ENCODE peak calls at places on chromosome 12, in six cellular contexts. One of them, this sample, is unnamed.

GRCh38 chr12:14157129-14157747 is 175.8 kb upstream of the GRIN2B start:
- DNase-seq in adrenal gland: no peak
- DNase-seq in nephron progenitor cell: no peak
- DNase-seq in ovary: no peak
- DNase-seq in tibial artery: no peak
- DNase-seq in astrocyte: no peak
- DNase-seq in this sample: no peak

GRCh38 chr12:52022841-52023181 is 16.1 kb downstream of the TAMALIN start:
- DNase-seq in adrenal gland: no peak
- DNase-seq in nephron progenitor cell: peak; percentile 38
- DNase-seq in ovary: peak; percentile 34
- DNase-seq in tibial artery: no peak
- DNase-seq in astrocyte: no peak
- DNase-seq in this sample: no peak

GRCh38 chr12:53324113-53324778 is 2.8 kb upstream of the AAAS start:
- DNase-seq in adrenal gland: no peak
- DNase-seq in nephron progenitor cell: peak; percentile 44
- DNase-seq in ovary: peak; percentile 28
- DNase-seq in tibial artery: no peak
- DNase-seq in astrocyte: no peak
- DNase-seq in this sample: no peak

GRCh38 chr12:14843425-14843887 is at the start of gene ART4:
- DNase-seq in adrenal gland: no peak
- DNase-seq in nephron progenitor cell: no peak
- DNase-seq in ovary: no peak
- DNase-seq in tibial artery: no peak
- DNase-seq in astrocyte: no peak
- DNase-seq in this sample: no peak

GRCh38 chr12:41466762-41467270 is 278.7 kb downstream of the PDZRN4 start:
- DNase-seq in adrenal gland: no peak
- DNase-seq in nephron progenitor cell: peak; percentile 5
- DNase-seq in ovary: no peak
- DNase-seq in tibial artery: no peak
- DNase-seq in astrocyte: peak; percentile 2
- DNase-seq in this sample: no peak

GRCh38 chr12:9636807-9637206 is 29.1 kb upstream of the KLRB1 start:
- DNase-seq in adrenal gland: no peak
- DNase-seq in nephron progenitor cell: no peak
- DNase-seq in ovary: no peak
- DNase-seq in tibial artery: no peak
- DNase-seq in astrocyte: no peak
- DNase-seq in this sample: no peak

GRCh38 chr12:59891180-59891579 is 295.4 kb downstream of the SLC16A7 start:
- DNase-seq in adrenal gland: no peak
- DNase-seq in nephron progenitor cell: no peak
- DNase-seq in ovary: no peak
- DNase-seq in tibial artery: no peak
- DNase-seq in astrocyte: no peak
- DNase-seq in this sample: no peak

GRCh38 chr12:110622582-110622981 is 8.7 kb downstream of the TCTN1 start:
- DNase-seq in adrenal gland: no peak
- DNase-seq in nephron progenitor cell: peak; percentile 10
- DNase-seq in ovary: no peak
- DNase-seq in tibial artery: no peak
- DNase-seq in astrocyte: no peak
- DNase-seq in this sample: no peak

GRCh38 chr12:132189378-132190011 is 45.2 kb downstream of the NOC4L start:
- DNase-seq in adrenal gland: peak; percentile 93
- DNase-seq in nephron progenitor cell: peak; percentile 87
- DNase-seq in ovary: peak; percentile 81
- DNase-seq in tibial artery: peak; percentile 94
- DNase-seq in astrocyte: peak; percentile 73
- DNase-seq in this sample: peak; percentile 89

GRCh38 chr12:78192979-78193378 is 362.3 kb downstream of the NAV3 start:
- DNase-seq in adrenal gland: no peak
- DNase-seq in nephron progenitor cell: no peak
- DNase-seq in ovary: no peak
- DNase-seq in tibial artery: no peak
- DNase-seq in astrocyte: peak; percentile 74
- DNase-seq in this sample: no peak

GRCh38 chr12:99054601-99055128 is 409.6 kb downstream of the APAF1 start:
- DNase-seq in adrenal gland: no peak
- DNase-seq in nephron progenitor cell: no peak
- DNase-seq in ovary: no peak
- DNase-seq in tibial artery: no peak
- DNase-seq in astrocyte: no peak
- DNase-seq in this sample: no peak

DNA sequence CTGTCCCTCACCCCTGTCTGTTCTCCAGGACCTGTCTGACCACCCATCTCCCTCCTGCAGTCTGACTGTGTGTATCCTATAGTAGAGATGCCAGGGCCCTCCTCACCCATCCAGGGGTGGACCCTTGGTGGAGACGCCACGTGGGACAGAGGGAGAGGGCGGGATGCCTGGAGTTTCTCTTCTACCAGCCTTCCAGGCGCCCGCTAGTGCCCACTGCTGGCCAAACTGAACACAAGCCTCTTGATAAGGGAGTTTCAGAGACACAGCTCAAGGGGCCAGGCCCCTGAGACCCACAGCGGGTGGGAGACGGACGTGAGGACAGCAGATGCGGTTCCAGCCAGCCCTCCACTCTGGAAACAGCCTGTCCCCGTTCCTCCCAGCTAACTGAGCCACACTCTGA is 147.3 kb downstream of the RBM19 start:
- DNase-seq in adrenal gland: no peak
- DNase-seq in nephron progenitor cell: peak; percentile 65
- DNase-seq in ovary: no peak
- DNase-seq in tibial artery: no peak
- DNase-seq in astrocyte: no peak
- DNase-seq in this sample: no peak
- TF ChIP-seq CTCF in adrenal gland: no peak
- TF ChIP-seq CTCF in nephron progenitor cell: peak; percentile 64
- TF ChIP-seq CTCF in ovary: no peak
- TF ChIP-seq CTCF in tibial artery: no peak
- TF ChIP-seq CTCF in astrocyte: no peak
- TF ChIP-seq CTCF in this sample: peak; percentile 77

DNA sequence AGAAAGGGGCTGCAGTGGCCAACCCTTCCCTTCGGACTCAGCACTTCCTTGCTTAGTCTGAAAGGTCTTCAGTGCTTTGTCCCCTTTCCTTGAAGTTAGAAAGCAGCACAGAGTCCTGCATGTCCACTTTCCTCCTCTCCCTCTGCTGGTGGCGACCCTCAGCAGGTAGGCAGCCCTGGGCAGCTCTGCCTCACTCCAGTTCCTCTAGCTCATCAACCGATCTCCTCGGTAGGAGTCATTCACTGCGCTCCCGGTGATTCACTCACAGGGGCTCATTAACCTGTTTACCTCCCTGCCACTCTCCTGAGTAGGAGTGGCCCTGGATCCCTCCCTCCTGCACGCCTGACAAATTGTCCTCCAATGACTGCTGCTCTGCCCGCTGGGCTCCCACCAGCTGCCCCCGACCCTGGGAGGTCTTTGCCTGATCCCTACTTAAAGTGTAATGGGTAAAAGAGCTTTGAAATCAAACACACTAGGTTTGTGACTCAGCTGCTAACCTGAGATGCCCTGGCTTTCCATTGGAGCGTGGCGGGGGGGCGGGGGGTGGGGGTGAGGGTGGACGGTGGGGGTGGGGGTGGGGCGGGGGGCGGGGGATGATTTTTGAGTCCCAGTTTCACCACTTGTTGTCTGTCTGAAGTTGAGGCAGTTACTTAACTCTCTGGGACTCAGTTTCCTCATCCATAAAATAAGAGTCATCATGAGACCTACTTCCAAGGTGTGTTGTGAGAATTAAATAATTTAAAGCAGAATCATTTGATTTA is 4.2 kb downstream of the SCNN1A start:
- DNase-seq in adrenal gland: peak; percentile 78
- DNase-seq in nephron progenitor cell: peak; percentile 73
- DNase-seq in ovary: no peak
- DNase-seq in tibial artery: no peak
- DNase-seq in astrocyte: peak; percentile 76
- DNase-seq in this sample: peak; percentile 81
- TF ChIP-seq CTCF in adrenal gland: no peak
- TF ChIP-seq CTCF in nephron progenitor cell: no peak
- TF ChIP-seq CTCF in ovary: no peak
- TF ChIP-seq CTCF in tibial artery: no peak
- TF ChIP-seq CTCF in astrocyte: peak; percentile 13
- TF ChIP-seq CTCF in this sample: peak; percentile 64

GRCh38 chr12:83954939-83955601 is 957.5 kb downstream of the SLC6A15 start:
- DNase-seq in adrenal gland: no peak
- DNase-seq in nephron progenitor cell: no peak
- DNase-seq in ovary: no peak
- DNase-seq in tibial artery: no peak
- DNase-seq in astrocyte: no peak
- DNase-seq in this sample: no peak
- TF ChIP-seq CTCF in adrenal gland: no peak
- TF ChIP-seq CTCF in nephron progenitor cell: no peak
- TF ChIP-seq CTCF in ovary: no peak
- TF ChIP-seq CTCF in tibial artery: no peak
- TF ChIP-seq CTCF in astrocyte: no peak
- TF ChIP-seq CTCF in this sample: peak; percentile 61

DNA sequence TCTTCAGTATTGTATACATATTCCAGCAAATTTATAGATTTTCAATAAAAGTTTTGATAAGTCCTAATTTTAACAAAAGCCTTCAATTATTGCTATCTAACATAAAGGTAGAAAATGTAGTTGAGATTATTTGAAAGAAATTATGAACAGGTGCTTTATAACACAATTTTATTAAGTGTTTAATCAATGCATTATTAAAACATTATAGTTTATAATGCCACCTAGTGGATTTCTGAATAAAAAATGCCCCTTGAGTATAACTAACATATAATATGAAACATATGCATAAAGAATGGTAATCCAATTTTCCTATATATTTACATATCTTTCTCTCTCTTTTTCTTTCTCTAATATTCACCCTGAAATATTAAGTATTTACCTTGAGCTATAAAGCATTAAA is 515.3 kb downstream of the SLC6A15 start:
- DNase-seq in adrenal gland: no peak
- DNase-seq in nephron progenitor cell: no peak
- DNase-seq in ovary: no peak
- DNase-seq in tibial artery: no peak
- DNase-seq in astrocyte: no peak
- DNase-seq in this sample: no peak
- TF ChIP-seq CTCF in adrenal gland: no peak
- TF ChIP-seq CTCF in nephron progenitor cell: no peak
- TF ChIP-seq CTCF in ovary: no peak
- TF ChIP-seq CTCF in tibial artery: no peak
- TF ChIP-seq CTCF in astrocyte: no peak
- TF ChIP-seq CTCF in this sample: peak; percentile 77

GRCh38 chr12:66032739-66033138 is 97.8 kb downstream of the LLPH start:
- DNase-seq in adrenal gland: no peak
- DNase-seq in nephron progenitor cell: no peak
- DNase-seq in ovary: no peak
- DNase-seq in tibial artery: no peak
- DNase-seq in astrocyte: no peak
- DNase-seq in this sample: no peak

GRCh38 chr12:66041651-66042363 is 88.7 kb downstream of the LLPH start:
- DNase-seq in adrenal gland: no peak
- DNase-seq in nephron progenitor cell: no peak
- DNase-seq in ovary: no peak
- DNase-seq in tibial artery: no peak
- DNase-seq in astrocyte: no peak
- DNase-seq in this sample: no peak

GRCh38 chr12:66035289-66035961 is 95.1 kb downstream of the LLPH start:
- DNase-seq in adrenal gland: no peak
- DNase-seq in nephron progenitor cell: no peak
- DNase-seq in ovary: no peak
- DNase-seq in tibial artery: no peak
- DNase-seq in astrocyte: peak; percentile 49
- DNase-seq in this sample: peak; percentile 66

GRCh38 chr12:66036317-66036716 is 94.2 kb downstream of the LLPH start:
- DNase-seq in adrenal gland: peak; percentile 87
- DNase-seq in nephron progenitor cell: no peak
- DNase-seq in ovary: no peak
- DNase-seq in tibial artery: peak; percentile 75
- DNase-seq in astrocyte: peak; percentile 98
- DNase-seq in this sample: peak; percentile 97
- TF ChIP-seq CTCF in adrenal gland: peak; percentile 33
- TF ChIP-seq CTCF in nephron progenitor cell: no peak
- TF ChIP-seq CTCF in ovary: no peak
- TF ChIP-seq CTCF in tibial artery: peak; percentile 36
- TF ChIP-seq CTCF in astrocyte: no peak
- TF ChIP-seq CTCF in this sample: no peak

GRCh38 chr12:112559784-112560183 is 141.0 kb downstream of the PTPN11 start:
- DNase-seq in adrenal gland: no peak
- DNase-seq in nephron progenitor cell: no peak
- DNase-seq in ovary: no peak
- DNase-seq in tibial artery: no peak
- DNase-seq in astrocyte: no peak
- DNase-seq in this sample: peak; percentile 13

GRCh38 chr12:112551681-112552080 is 132.9 kb downstream of the PTPN11 start:
- DNase-seq in adrenal gland: no peak
- DNase-seq in nephron progenitor cell: no peak
- DNase-seq in ovary: no peak
- DNase-seq in tibial artery: no peak
- DNase-seq in astrocyte: no peak
- DNase-seq in this sample: no peak

GRCh38 chr12:112557954-112558630 is 139.3 kb downstream of the PTPN11 start:
- DNase-seq in adrenal gland: no peak
- DNase-seq in nephron progenitor cell: no peak
- DNase-seq in ovary: no peak
- DNase-seq in tibial artery: no peak
- DNase-seq in astrocyte: no peak
- DNase-seq in this sample: no peak

DNA sequence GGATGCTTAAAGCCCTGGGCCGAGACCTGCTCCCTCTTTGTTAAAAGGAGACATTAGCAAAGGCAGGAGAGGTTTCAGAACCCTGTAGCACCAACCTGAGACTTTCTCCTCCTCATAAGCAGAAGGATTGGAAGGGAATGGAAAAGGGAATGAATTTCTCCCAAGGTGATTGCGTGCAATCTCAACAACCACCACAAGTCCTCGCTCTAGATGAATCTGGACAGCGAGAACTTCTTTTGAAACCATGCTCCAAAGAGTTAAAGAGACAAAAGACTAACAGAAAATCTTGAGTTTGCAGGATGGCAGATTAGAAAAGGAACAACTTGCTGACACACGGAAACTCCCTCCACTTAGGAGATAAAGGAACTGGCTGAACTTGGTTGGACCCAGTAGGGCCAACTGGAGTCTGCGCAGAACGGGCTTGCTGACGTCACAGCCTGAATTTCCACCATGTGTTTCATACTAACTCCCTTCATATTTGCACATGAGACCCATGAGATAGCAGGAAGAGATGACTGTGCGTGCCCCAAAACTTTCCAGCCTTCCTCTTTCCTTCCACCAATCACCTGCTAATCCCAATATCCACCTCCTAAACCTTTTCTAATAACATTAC is 137.0 kb downstream of the PTPN11 start:
- DNase-seq in adrenal gland: no peak
- DNase-seq in nephron progenitor cell: no peak
- DNase-seq in ovary: no peak
- DNase-seq in tibial artery: no peak
- DNase-seq in astrocyte: no peak
- DNase-seq in this sample: no peak
- TF ChIP-seq CTCF in adrenal gland: no peak
- TF ChIP-seq CTCF in nephron progenitor cell: no peak
- TF ChIP-seq CTCF in ovary: no peak
- TF ChIP-seq CTCF in tibial artery: no peak
- TF ChIP-seq CTCF in astrocyte: no peak
- TF ChIP-seq CTCF in this sample: peak; percentile 50

This sample was measured in HFFc6.